ENCODE peak calls at places on chromosomes 4 and X, in six cellular contexts. F, J, A, L, Y and O are unnamed samples.

GRCh38 chr4:8872402-8873291 is 1.0 kb upstream of the HMX1 start:
- DNase-seq in F (no peak), J (no peak), A (peak; percentile 66), L (no peak), Y (no peak), O (no peak)

GRCh38 chr4:85672959-85673358 is 198.0 kb downstream of the ARHGAP24 start:
- DNase-seq in F (no peak), J (no peak), A (no peak), L (no peak), Y (no peak), O (no peak)

GRCh38 chr4:33073811-33074210 is 2353.6 kb downstream of the PCDH7 start:
- DNase-seq in F (no peak), J (peak; percentile 37), A (no peak), L (peak; percentile 63), Y (peak; percentile 22), O (no peak)

GRCh38 chr4:149727663-149728062 is 88.0 kb downstream of the IQCM start:
- DNase-seq in F (no peak), J (no peak), A (no peak), L (no peak), Y (no peak), O (no peak)

GRCh38 chr4:15031197-15031596 is 28.9 kb downstream of the CPEB2 start:
- DNase-seq in F (no peak), J (no peak), A (no peak), L (no peak), Y (peak; percentile 13), O (no peak)

GRCh38 chr4:135277116-135277979 is 1075.8 kb upstream of the PABPC4L start:
- DNase-seq in F (no peak), J (no peak), A (no peak), L (peak; percentile 1), Y (peak; percentile 77), O (peak; percentile 19)

GRCh38 chrX:132169554-132169953 is 41.7 kb upstream of the FRMD7 start:
- DNase-seq in F (no peak), J (no peak), A (no peak), L (no peak), Y (no peak), O (no peak)

GRCh38 chr4:184196730-184197355 is 20.8 kb downstream of the ENPP6 start:
- DNase-seq in F (no peak), J (no peak), A (no peak), L (no peak), Y (no peak), O (no peak)

GRCh38 chr4:28279249-28279648 is 1418.6 kb downstream of the STIM2 start:
- DNase-seq in F (no peak), J (no peak), A (no peak), L (peak; percentile 22), Y (no peak), O (no peak)

GRCh38 chr4:28277931-28278330 is 1417.3 kb downstream of the STIM2 start:
- DNase-seq in F (no peak), J (no peak), A (no peak), L (no peak), Y (peak; percentile 16), O (no peak)

GRCh38 chr4:28278676-28279075 is 1418.0 kb downstream of the STIM2 start:
- DNase-seq in F (no peak), J (no peak), A (no peak), L (no peak), Y (no peak), O (no peak)
- H2BK5ac ChIP-seq in F (no peak overlapping the region), J (no peak overlapping the region), A (no peak overlapping the region), L (no peak overlapping the region), Y (no peak overlapping the region), O (no peak overlapping the region)

DNA sequence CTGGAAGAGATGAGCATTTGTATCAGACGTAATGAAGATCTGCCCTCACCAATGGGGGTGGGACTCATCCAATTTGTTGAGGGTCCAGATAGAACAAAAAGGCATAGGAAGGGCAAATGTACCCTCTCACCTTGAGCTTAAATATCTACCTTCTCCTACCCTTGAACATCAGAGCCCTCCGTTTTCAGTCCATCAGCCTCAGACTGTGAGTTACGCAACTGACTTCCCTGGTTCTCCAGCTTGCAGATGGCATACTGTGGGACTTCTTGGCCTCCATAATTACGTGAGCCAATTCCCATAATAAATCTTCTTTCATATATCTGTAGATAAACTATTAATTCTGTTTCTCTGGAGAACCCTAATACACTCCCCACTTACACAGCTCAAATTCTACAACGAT is 56.5 kb upstream of the GUCY1A1 start:
- DNase-seq in F (no peak), J (no peak), A (no peak), L (no peak), Y (no peak), O (no peak)
- H2AK5ac ChIP-seq in F (no peak overlapping the region), J (no peak overlapping the region), A (no peak overlapping the region), L (no peak overlapping the region), Y (no peak overlapping the region), O (peak overlapping the region; percentile 97)

DNA sequence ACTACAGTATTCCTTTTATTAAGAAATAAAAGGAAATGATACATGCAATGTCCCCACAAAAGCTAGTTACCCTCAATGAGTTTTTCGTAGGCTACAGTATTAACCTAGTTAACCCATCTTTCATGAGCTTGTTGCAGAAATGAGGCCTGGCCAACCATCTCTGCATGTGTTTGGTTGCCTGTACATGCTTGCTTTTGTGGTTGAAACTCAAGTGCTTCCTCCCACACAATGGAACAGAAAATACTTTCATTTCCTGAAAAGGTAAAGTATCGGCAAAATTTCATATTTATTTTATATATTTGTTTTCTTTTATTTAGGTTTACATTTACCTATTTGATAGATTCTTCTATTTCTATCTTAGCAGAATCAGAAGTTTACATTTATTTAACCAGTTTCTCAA is 214.6 kb upstream of the FAM241A start:
- DNase-seq in F (no peak), J (no peak), A (no peak), L (no peak), Y (no peak), O (no peak)
- H2BK5ac ChIP-seq in F (no peak overlapping the region), J (no peak overlapping the region), A (no peak overlapping the region), L (no peak overlapping the region), Y (no peak overlapping the region), O (no peak overlapping the region)

GRCh38 chr4:103493450-103494159 is 226.2 kb downstream of the TACR3 start:
- DNase-seq in F (no peak), J (no peak), A (no peak), L (no peak), Y (no peak), O (no peak)

GRCh38 chr4:103499094-103499493 is 220.7 kb downstream of the TACR3 start:
- DNase-seq in F (no peak), J (no peak), A (no peak), L (peak; percentile 48), Y (no peak), O (peak; percentile 18)

GRCh38 chr4:103497692-103498091 is 222.1 kb downstream of the TACR3 start:
- DNase-seq in F (no peak), J (no peak), A (no peak), L (no peak), Y (no peak), O (no peak)

GRCh38 chr4:103498161-103499070 is 221.4 kb downstream of the TACR3 start:
- DNase-seq in F (no peak), J (no peak), A (no peak), L (peak; percentile 79), Y (peak; percentile 4), O (peak; percentile 90)

GRCh38 chr4:103496800-103497199 is 223.0 kb downstream of the TACR3 start:
- DNase-seq in F (no peak), J (no peak), A (no peak), L (no peak), Y (no peak), O (no peak)
- H2AK5ac ChIP-seq in F (no peak overlapping the region), J (no peak overlapping the region), A (no peak overlapping the region), L (no peak overlapping the region), Y (no peak overlapping the region), O (peak overlapping the region; percentile 29)

DNA sequence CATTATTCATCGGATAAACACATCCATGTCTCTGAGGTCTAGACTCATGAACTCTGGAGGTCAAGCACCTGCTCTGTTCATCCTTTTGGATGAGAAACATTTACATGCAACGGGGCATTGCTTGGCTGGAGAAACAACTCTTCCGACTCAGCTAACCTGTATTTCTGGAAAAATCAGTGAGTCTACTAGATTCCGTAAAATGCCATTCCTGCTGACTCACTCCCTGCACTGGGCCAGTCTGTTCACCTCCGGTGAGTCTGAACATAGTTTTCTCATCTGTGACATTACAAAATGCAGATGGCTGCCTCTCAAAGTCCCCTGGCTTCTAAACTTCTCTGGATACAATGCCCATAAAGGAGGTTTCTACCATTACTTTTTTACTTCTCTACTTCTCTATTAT is 185.7 kb upstream of the HS3ST1 start:
- DNase-seq in F (no peak), J (no peak), A (no peak), L (peak; percentile 40), Y (peak; percentile 37), O (no peak)
- H2BK5ac ChIP-seq in F (no peak overlapping the region), J (no peak overlapping the region), A (no peak overlapping the region), L (no peak overlapping the region), Y (no peak overlapping the region), O (no peak overlapping the region)